ENCODE peak calls at places on chromosomes 12 and 14, in five cellular contexts. A is hypothalamus, F is pulmonary artery endothelial cell, J is GM23338, S is NCI-H2081. E is an unnamed sample.

GRCh38 chr12:52494100-52494499 is 1.0 kb upstream of the KRT6A start:
- DNase-seq in A (no peak), F (no peak), J (no peak), S (no peak), E (no peak)

GRCh38 chr14:38578278-38578681 is 322.4 kb upstream of the CLEC14A start:
- DNase-seq in A (no peak), F (no peak), J (no peak), S (no peak), E (no peak)

GRCh38 chr14:58876613-58877012 is 238.9 kb downstream of the DACT1 start:
- DNase-seq in A (no peak), F (no peak), J (no peak), S (no peak), E (no peak)

GRCh38 chr12:124769166-124769530 is 94.5 kb downstream of the SCARB1 start:
- DNase-seq in A (no peak), F (no peak), J (no peak), S (no peak), E (no peak)

GRCh38 chr14:67516679-67517078 is 16.4 kb upstream of the PLEKHH1 start:
- DNase-seq in A (no peak), F (no peak), J (no peak), S (no peak), E (no peak)

GRCh38 chr12:72974954-72975555 is 702.9 kb downstream of the TRHDE start:
- DNase-seq in A (no peak), F (no peak), J (peak), S (no peak), E (no peak)

GRCh38 chr14:23055621-23056256 is 1.6 kb downstream of the CDH24 start:
- DNase-seq in A (no peak), F (no peak), J (no peak), S (no peak), E (no peak)

GRCh38 chr12:74963867-74964331 is 245.7 kb downstream of the KCNC2 start:
- DNase-seq in A (no peak), F (no peak), J (no peak), S (no peak), E (no peak)

GRCh38 chr12:12538535-12538934 is 24.1 kb downstream of the DUSP16 start:
- DNase-seq in A (no peak), F (no peak), J (no peak), S (no peak), E (no peak)

GRCh38 chr12:54378791-54379400 is 5.6 kb downstream of the ZNF385A start:
- DNase-seq in A (peak), F (no peak), J (peak), S (peak), E (no peak)

GRCh38 chr12:50218386-50218785 is 51.2 kb upstream of the CERS5 start:
- DNase-seq in A (no peak), F (no peak), J (no peak), S (no peak), E (no peak)

GRCh38 chr14:85308531-85309300 is 221.2 kb upstream of the FLRT2 start:
- DNase-seq in A (no peak), F (peak), J (no peak), S (no peak), E (no peak)

GRCh38 chr12:42756841-42757661 is 167.5 kb upstream of the PRICKLE1 start:
- DNase-seq in A (no peak), F (peak), J (peak), S (no peak), E (no peak)

GRCh38 chr12:42904683-42905418 is 315.3 kb upstream of the PRICKLE1 start:
- DNase-seq in A (no peak), F (no peak), J (no peak), S (no peak), E (peak)

GRCh38 chr12:131132118-131132892 is 178.6 kb downstream of the ADGRD1 start:
- DNase-seq in A (peak), F (no peak), J (peak), S (peak), E (peak)

GRCh38 chr12:89225401-89225800 is 126.9 kb downstream of the DUSP6 start:
- DNase-seq in A (no peak), F (peak), J (no peak), S (no peak), E (no peak)

GRCh38 chr14:90517431-90517841 is 120.6 kb downstream of the CALM1 start:
- DNase-seq in A (no peak), F (no peak), J (no peak), S (no peak), E (no peak)

GRCh38 chr12:50222275-50222783 is 55.2 kb upstream of the CERS5 start:
- DNase-seq in A (no peak), F (no peak), J (peak), S (peak), E (peak)

GRCh38 chr12:2198088-2198501 is 145.3 kb downstream of the CACNA1C start:
- DNase-seq in A (no peak), F (no peak), J (peak), S (no peak), E (no peak)

GRCh38 chr14:88063807-88064206 is 58.9 kb downstream of the GPR65 start:
- DNase-seq in A (no peak), F (no peak), J (no peak), S (no peak), E (no peak)

GRCh38 chr14:50978521-50978871 is 34.2 kb upstream of the PYGL start:
- DNase-seq in A (no peak), F (no peak), J (no peak), S (no peak), E (no peak)

GRCh38 chr12:108000111-108000510 is 129.0 kb upstream of the WSCD2 start:
- DNase-seq in A (no peak), F (no peak), J (no peak), S (no peak), E (no peak)

GRCh38 chr12:20931894-20932293 is 121.4 kb downstream of the SLCO1B3 start:
- DNase-seq in A (no peak), F (no peak), J (peak), S (no peak), E (no peak)

GRCh38 chr12:13342971-13343370 is 146.4 kb downstream of the EMP1 start:
- DNase-seq in A (no peak), F (no peak), J (no peak), S (no peak), E (no peak)

GRCh38 chr12:15278816-15279658 is 43.3 kb upstream of the PTPRO start:
- DNase-seq in A (no peak), F (peak), J (no peak), S (peak), E (no peak)

GRCh38 chr14:60656755-60657608 is 7.7 kb upstream of the SIX1 start:
- DNase-seq in A (no peak), F (no peak), J (peak), S (peak), E (no peak)

GRCh38 chr12:124814741-124815613 is 48.7 kb downstream of the SCARB1 start:
- DNase-seq in A (no peak), F (no peak), J (no peak), S (peak), E (no peak)

GRCh38 chr14:100807496-100807895 is 18.4 kb upstream of the MEG3 start:
- DNase-seq in A (no peak), F (no peak), J (no peak), S (no peak), E (no peak)

GRCh38 chr14:90496379-90496778 is 99.5 kb downstream of the CALM1 start:
- DNase-seq in A (no peak), F (no peak), J (no peak), S (no peak), E (no peak)

GRCh38 chr12:63937381-63938168 is 93.1 kb downstream of the SRGAP1 start:
- DNase-seq in A (no peak), F (no peak), J (no peak), S (no peak), E (no peak)